ENCODE peak calls at places on chromosomes 12 and 14, in nine cellular contexts. One of them, this sample, is unnamed.

GRCh38 chr14:98964171-98964570 is 307.8 kb downstream of the BCL11B start:
- DNase-seq in SK-N-SH: no peak
- DNase-seq in suprapubic skin: no peak
- DNase-seq in BE2C: no peak
- DNase-seq in lung: no peak
- DNase-seq in HL-60: no peak
- DNase-seq in upper lobe of right lung: no peak
- DNase-seq in GM12865: no peak
- DNase-seq in choroid plexus epithelial cell: no peak
- DNase-seq in this sample: no peak

GRCh38 chr14:87343641-87344040 is 649.3 kb downstream of the GALC start:
- DNase-seq in BE2C: no peak
- DNase-seq in SK-N-SH: no peak
- DNase-seq in GM12865: no peak
- DNase-seq in choroid plexus epithelial cell: no peak
- DNase-seq in lung: no peak
- DNase-seq in suprapubic skin: no peak
- DNase-seq in HL-60: no peak
- DNase-seq in upper lobe of right lung: no peak
- DNase-seq in this sample: no peak

GRCh38 chr14:75711134-75711795 is 50.2 kb downstream of the TTLL5 start:
- DNase-seq in HL-60: no peak
- DNase-seq in choroid plexus epithelial cell: peak; percentile 85
- DNase-seq in GM12865: peak; percentile 61
- DNase-seq in SK-N-SH: peak; percentile 34
- DNase-seq in upper lobe of right lung: no peak
- DNase-seq in lung: no peak
- DNase-seq in BE2C: peak; percentile 43
- DNase-seq in suprapubic skin: no peak
- DNase-seq in this sample: peak; percentile 76

GRCh38 chr14:57057803-57058202 is 210.9 kb downstream of the EXOC5 start:
- DNase-seq in suprapubic skin: no peak
- DNase-seq in upper lobe of right lung: peak; percentile 65
- DNase-seq in choroid plexus epithelial cell: no peak
- DNase-seq in GM12865: no peak
- DNase-seq in lung: no peak
- DNase-seq in HL-60: no peak
- DNase-seq in SK-N-SH: no peak
- DNase-seq in BE2C: no peak
- DNase-seq in this sample: no peak

GRCh38 chr12:54259194-54260011 is 20.5 kb downstream of the CBX5 start:
- DNase-seq in suprapubic skin: no peak
- DNase-seq in HL-60: no peak
- DNase-seq in choroid plexus epithelial cell: peak; percentile 93
- DNase-seq in lung: peak; percentile 68
- DNase-seq in upper lobe of right lung: peak; percentile 78
- DNase-seq in GM12865: peak; percentile 84
- DNase-seq in SK-N-SH: peak; percentile 90
- DNase-seq in BE2C: peak; percentile 95
- DNase-seq in this sample: peak; percentile 88

GRCh38 chr12:99005601-99006000 is 360.5 kb downstream of the APAF1 start:
- DNase-seq in lung: no peak
- DNase-seq in upper lobe of right lung: no peak
- DNase-seq in SK-N-SH: no peak
- DNase-seq in HL-60: no peak
- DNase-seq in BE2C: no peak
- DNase-seq in suprapubic skin: no peak
- DNase-seq in GM12865: no peak
- DNase-seq in choroid plexus epithelial cell: no peak
- DNase-seq in this sample: no peak

GRCh38 chr12:90959538-90960139 is 4.7 kb upstream of the CCER1 start:
- DNase-seq in SK-N-SH: peak; percentile 43
- DNase-seq in choroid plexus epithelial cell: peak; percentile 79
- DNase-seq in lung: no peak
- DNase-seq in HL-60: peak; percentile 4
- DNase-seq in GM12865: peak; percentile 44
- DNase-seq in BE2C: peak; percentile 41
- DNase-seq in suprapubic skin: no peak
- DNase-seq in upper lobe of right lung: no peak
- DNase-seq in this sample: peak; percentile 75

GRCh38 chr14:30874999-30875787 is 834 bp downstream of the COCH start:
- DNase-seq in choroid plexus epithelial cell: no peak
- DNase-seq in BE2C: no peak
- DNase-seq in GM12865: peak; percentile 47
- DNase-seq in HL-60: no peak
- DNase-seq in lung: no peak
- DNase-seq in suprapubic skin: no peak
- DNase-seq in upper lobe of right lung: no peak
- DNase-seq in SK-N-SH: no peak
- DNase-seq in this sample: no peak

GRCh38 chr14:76726551-76726961 is 34.7 kb upstream of the VASH1 start:
- DNase-seq in choroid plexus epithelial cell: no peak
- DNase-seq in SK-N-SH: no peak
- DNase-seq in lung: no peak
- DNase-seq in suprapubic skin: no peak
- DNase-seq in HL-60: no peak
- DNase-seq in GM12865: no peak
- DNase-seq in BE2C: no peak
- DNase-seq in upper lobe of right lung: no peak
- DNase-seq in this sample: no peak

GRCh38 chr14:54881761-54882401 is 20.7 kb downstream of the GCH1 start:
- DNase-seq in choroid plexus epithelial cell: peak; percentile 73
- DNase-seq in GM12865: peak; percentile 51
- DNase-seq in suprapubic skin: no peak
- DNase-seq in lung: no peak
- DNase-seq in SK-N-SH: no peak
- DNase-seq in HL-60: no peak
- DNase-seq in BE2C: no peak
- DNase-seq in upper lobe of right lung: no peak
- DNase-seq in this sample: peak; percentile 56

GRCh38 chr12:106601031-106601430 is 18.2 kb downstream of the RFX4 start:
- DNase-seq in SK-N-SH: no peak
- DNase-seq in GM12865: no peak
- DNase-seq in lung: no peak
- DNase-seq in BE2C: no peak
- DNase-seq in choroid plexus epithelial cell: no peak
- DNase-seq in HL-60: no peak
- DNase-seq in upper lobe of right lung: no peak
- DNase-seq in suprapubic skin: no peak
- DNase-seq in this sample: no peak

GRCh38 chr12:2739832-2740641 is 54.7 kb upstream of the FKBP4 start:
- DNase-seq in upper lobe of right lung: no peak
- DNase-seq in GM12865: no peak
- DNase-seq in SK-N-SH: peak; percentile 46
- DNase-seq in lung: no peak
- DNase-seq in suprapubic skin: no peak
- DNase-seq in BE2C: peak; percentile 27
- DNase-seq in HL-60: no peak
- DNase-seq in choroid plexus epithelial cell: peak; percentile 60
- DNase-seq in this sample: peak; percentile 75

GRCh38 chr12:8996682-8997405 is 7.5 kb downstream of the KLRG1 start:
- DNase-seq in upper lobe of right lung: no peak
- DNase-seq in lung: no peak
- DNase-seq in HL-60: no peak
- DNase-seq in suprapubic skin: no peak
- DNase-seq in SK-N-SH: no peak
- DNase-seq in choroid plexus epithelial cell: peak; percentile 27
- DNase-seq in GM12865: peak; percentile 88
- DNase-seq in BE2C: no peak
- DNase-seq in this sample: peak; percentile 16

GRCh38 chr12:53495903-53496751 is 3.1 kb downstream of the MAP3K12 start:
- DNase-seq in HL-60: no peak
- DNase-seq in GM12865: no peak
- DNase-seq in suprapubic skin: no peak
- DNase-seq in lung: no peak
- DNase-seq in SK-N-SH: no peak
- DNase-seq in choroid plexus epithelial cell: peak; percentile 95
- DNase-seq in upper lobe of right lung: peak; percentile 64
- DNase-seq in BE2C: no peak
- DNase-seq in this sample: peak; percentile 87

GRCh38 chr14:94532462-94532861 is 23.2 kb upstream of the SERPINA12 start:
- DNase-seq in suprapubic skin: no peak
- DNase-seq in lung: no peak
- DNase-seq in upper lobe of right lung: no peak
- DNase-seq in BE2C: no peak
- DNase-seq in HL-60: no peak
- DNase-seq in GM12865: peak; percentile 66
- DNase-seq in choroid plexus epithelial cell: peak; percentile 59
- DNase-seq in SK-N-SH: no peak
- DNase-seq in this sample: no peak

GRCh38 chr12:113292091-113292490 is 42.8 kb downstream of the SLC8B1 start:
- DNase-seq in upper lobe of right lung: no peak
- DNase-seq in SK-N-SH: no peak
- DNase-seq in GM12865: no peak
- DNase-seq in suprapubic skin: no peak
- DNase-seq in choroid plexus epithelial cell: peak; percentile 82
- DNase-seq in lung: no peak
- DNase-seq in HL-60: no peak
- DNase-seq in BE2C: no peak
- DNase-seq in this sample: peak; percentile 78

GRCh38 chr12:7498832-7499231 is 4.7 kb downstream of the CD163 start:
- DNase-seq in choroid plexus epithelial cell: peak; percentile 83
- DNase-seq in HL-60: no peak
- DNase-seq in suprapubic skin: no peak
- DNase-seq in SK-N-SH: no peak
- DNase-seq in BE2C: no peak
- DNase-seq in upper lobe of right lung: no peak
- DNase-seq in GM12865: no peak
- DNase-seq in lung: no peak
- DNase-seq in this sample: peak; percentile 90

GRCh38 chr14:103880334-103880985 is 33.1 kb upstream of the PPP1R13B start:
- DNase-seq in suprapubic skin: peak; percentile 92
- DNase-seq in SK-N-SH: peak; percentile 62
- DNase-seq in HL-60: no peak
- DNase-seq in choroid plexus epithelial cell: peak; percentile 66
- DNase-seq in BE2C: no peak
- DNase-seq in GM12865: no peak
- DNase-seq in lung: peak; percentile 88
- DNase-seq in upper lobe of right lung: peak; percentile 92
- DNase-seq in this sample: peak; percentile 73

GRCh38 chr12:132700212-132700913 is 10.3 kb upstream of the PGAM5 start:
- DNase-seq in SK-N-SH: no peak
- DNase-seq in GM12865: peak; percentile 85
- DNase-seq in upper lobe of right lung: no peak
- DNase-seq in BE2C: no peak
- DNase-seq in lung: no peak
- DNase-seq in HL-60: no peak
- DNase-seq in suprapubic skin: no peak
- DNase-seq in choroid plexus epithelial cell: peak; percentile 67
- DNase-seq in this sample: peak; percentile 15

DNA sequence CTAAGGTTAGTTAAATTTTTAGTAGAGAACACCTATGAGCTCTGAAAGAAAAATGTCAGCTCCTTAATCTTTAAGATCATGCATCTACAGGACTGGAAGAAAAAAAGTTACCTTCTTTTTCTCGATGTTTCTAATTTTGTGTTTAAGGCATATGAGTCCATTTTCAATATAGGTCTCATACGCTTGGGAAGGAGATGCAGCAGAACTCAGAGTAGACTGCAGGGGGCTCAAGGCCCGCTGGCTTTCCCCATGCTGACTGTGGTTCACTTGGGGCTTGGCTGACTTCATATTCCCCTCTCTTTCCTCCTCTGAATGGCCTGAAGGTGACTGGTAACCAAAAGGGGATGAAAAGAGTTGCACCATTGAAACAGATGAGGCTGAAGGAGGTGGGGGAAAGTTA is 1.5 kb downstream of the CAPRIN2 start:
- DNase-seq in lung: no peak
- DNase-seq in GM12865: peak; percentile 35
- DNase-seq in HL-60: no peak
- DNase-seq in choroid plexus epithelial cell: peak; percentile 55
- DNase-seq in SK-N-SH: peak; percentile 64
- DNase-seq in suprapubic skin: no peak
- DNase-seq in BE2C: peak; percentile 53
- DNase-seq in upper lobe of right lung: no peak
- DNase-seq in this sample: peak; percentile 52
- TF ChIP-seq CTCF in lung: no peak
- TF ChIP-seq CTCF in GM12865: no peak
- TF ChIP-seq CTCF in HL-60: no peak
- TF ChIP-seq CTCF in choroid plexus epithelial cell: peak; percentile 65
- TF ChIP-seq CTCF in SK-N-SH: peak; percentile 69
- TF ChIP-seq CTCF in suprapubic skin: no peak
- TF ChIP-seq CTCF in BE2C: peak; percentile 63
- TF ChIP-seq CTCF in upper lobe of right lung: peak; percentile 6
- TF ChIP-seq CTCF in this sample: peak; percentile 59

GRCh38 chr12:108691154-108691994 is 39.9 kb downstream of the CORO1C start:
- DNase-seq in choroid plexus epithelial cell: peak; percentile 99
- DNase-seq in SK-N-SH: peak; percentile 77
- DNase-seq in GM12865: peak; percentile 94
- DNase-seq in BE2C: peak; percentile 99
- DNase-seq in upper lobe of right lung: peak; percentile 88
- DNase-seq in HL-60: peak; percentile 85
- DNase-seq in lung: peak; percentile 86
- DNase-seq in suprapubic skin: peak; percentile 98
- DNase-seq in this sample: peak; percentile 98
- H3K4me3 ChIP-seq in choroid plexus epithelial cell: no peak overlapping the region
- H3K4me3 ChIP-seq in SK-N-SH: peak overlapping the region; percentile 28
- H3K4me3 ChIP-seq in GM12865: peak overlapping the region; percentile 66
- H3K4me3 ChIP-seq in BE2C: peak overlapping the region; percentile 51
- H3K4me3 ChIP-seq in upper lobe of right lung: peak overlapping the region; percentile 21
- H3K4me3 ChIP-seq in HL-60: peak overlapping the region; percentile 13
- H3K4me3 ChIP-seq in lung: no peak overlapping the region
- H3K4me3 ChIP-seq in suprapubic skin: peak overlapping the region; percentile 21
- H3K4me3 ChIP-seq in this sample: peak overlapping the region; percentile 52

GRCh38 chr14:63852817-63853730 is at the start of gene SYNE2:
- DNase-seq in HL-60: no peak
- DNase-seq in suprapubic skin: peak; percentile 81
- DNase-seq in SK-N-SH: peak; percentile 93
- DNase-seq in GM12865: peak; percentile 90
- DNase-seq in choroid plexus epithelial cell: peak; percentile 75
- DNase-seq in BE2C: peak; percentile 91
- DNase-seq in upper lobe of right lung: peak; percentile 91
- DNase-seq in lung: peak; percentile 69
- DNase-seq in this sample: peak; percentile 65
- TF ChIP-seq CTCF in HL-60: no peak
- TF ChIP-seq CTCF in suprapubic skin: no peak
- TF ChIP-seq CTCF in SK-N-SH: peak; percentile 20
- TF ChIP-seq CTCF in GM12865: peak; percentile 14
- TF ChIP-seq CTCF in choroid plexus epithelial cell: no peak
- TF ChIP-seq CTCF in BE2C: no peak
- TF ChIP-seq CTCF in upper lobe of right lung: peak; percentile 40
- TF ChIP-seq CTCF in lung: no peak
- TF ChIP-seq CTCF in this sample: peak; percentile 14

DNA sequence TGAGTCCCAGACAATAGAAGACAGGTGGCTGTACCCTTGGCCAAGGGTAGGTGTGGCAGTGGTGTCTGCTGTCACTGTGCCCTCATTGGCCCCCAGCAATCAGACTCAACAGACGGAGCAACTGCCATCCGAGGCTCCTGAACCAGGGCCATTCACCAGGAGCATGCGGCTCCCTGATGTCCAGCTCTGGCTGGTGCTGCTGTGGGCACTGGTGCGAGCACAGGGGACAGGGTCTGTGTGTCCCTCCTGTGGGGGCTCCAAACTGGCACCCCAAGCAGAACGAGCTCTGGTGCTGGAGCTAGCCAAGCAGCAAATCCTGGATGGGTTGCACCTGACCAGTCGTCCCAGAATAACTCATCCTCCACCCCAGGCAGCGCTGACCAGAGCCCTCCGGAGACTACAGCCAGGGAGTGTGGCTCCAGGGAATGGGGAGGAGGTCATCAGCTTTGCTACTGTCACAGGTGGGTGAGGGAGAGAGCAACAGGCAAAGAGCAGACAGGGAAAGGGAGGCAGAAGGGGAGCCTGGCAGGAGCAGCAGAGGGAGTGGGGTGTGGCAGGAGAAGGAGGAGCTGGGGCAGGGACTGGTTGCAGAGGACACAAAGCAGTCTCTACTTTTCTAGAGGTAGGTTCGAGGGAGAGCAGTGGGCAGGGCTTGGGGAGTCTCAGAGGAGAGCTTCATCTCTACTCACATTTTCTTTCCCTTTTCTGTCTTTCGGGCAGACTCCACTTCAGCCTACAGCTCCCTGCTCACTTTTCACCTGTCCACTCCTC is 452 bp downstream of the INHBE start:
- DNase-seq in choroid plexus epithelial cell: no peak
- DNase-seq in HL-60: no peak
- DNase-seq in BE2C: no peak
- DNase-seq in GM12865: no peak
- DNase-seq in upper lobe of right lung: no peak
- DNase-seq in SK-N-SH: no peak
- DNase-seq in lung: no peak
- DNase-seq in suprapubic skin: no peak
- DNase-seq in this sample: no peak
- H3K4me3 ChIP-seq in choroid plexus epithelial cell: peak overlapping the region; percentile 27
- H3K4me3 ChIP-seq in HL-60: no peak overlapping the region
- H3K4me3 ChIP-seq in BE2C: peak overlapping the region; percentile 44
- H3K4me3 ChIP-seq in GM12865: no peak overlapping the region
- H3K4me3 ChIP-seq in upper lobe of right lung: no peak overlapping the region
- H3K4me3 ChIP-seq in SK-N-SH: no peak overlapping the region
- H3K4me3 ChIP-seq in lung: no peak overlapping the region
- H3K4me3 ChIP-seq in suprapubic skin: no peak overlapping the region
- H3K4me3 ChIP-seq in this sample: peak overlapping the region; percentile 35

This sample was measured in fibroblast of the aortic adventitia.